ENCODE peak calls at places on chromosomes 5 and 9, in four cellular contexts. L, V, X and M are unnamed samples.

GRCh38 chr9:123397975-123398374 is 42.0 kb downstream of the CRB2 start:
- DNase-seq in L (no peak), V (no peak), X (no peak), M (no peak)

GRCh38 chr9:99451121-99451606 is 229.1 kb downstream of the SEC61B start:
- DNase-seq in L (no peak), X (no peak), V (peak; percentile 69), M (no peak)

GRCh38 chr9:93594041-93594756 is 17.8 kb downstream of the PHF2 start:
- DNase-seq in X (no peak), V (no peak), L (no peak), M (peak; percentile 33)

GRCh38 chr5:64164166-64164565 is 1.5 kb upstream of the RNF180 start:
- DNase-seq in V (no peak), X (no peak), L (no peak), M (no peak)

GRCh38 chr5:133610489-133611356 is 1.6 kb downstream of the FSTL4 start:
- DNase-seq in X (peak; percentile 64), L (no peak), V (peak; percentile 75), M (peak; percentile 48)

GRCh38 chr9:4344946-4345345 is 45.1 kb upstream of the GLIS3 start:
- DNase-seq in V (no peak), L (no peak), X (no peak), M (no peak)

GRCh38 chr9:105656131-105656921 is 5.9 kb upstream of the TAL2 start:
- DNase-seq in V (peak; percentile 45), X (peak; percentile 9), L (no peak), M (peak; percentile 42)

GRCh38 chr5:82796643-82797416 is 280.4 kb downstream of the TMEM167A start:
- DNase-seq in L (no peak), X (no peak), V (no peak), M (peak; percentile 28)

GRCh38 chr9:123507992-123508391 is 152.0 kb downstream of the CRB2 start:
- DNase-seq in L (no peak), V (no peak), X (no peak), M (no peak)

GRCh38 chr5:180070726-180071417 is 687 bp downstream of the RNF130 start:
- DNase-seq in L (no peak), X (peak; percentile 37), V (peak; percentile 57), M (peak; percentile 52)

GRCh38 chr9:109244179-109245132 is 76.4 kb downstream of the EPB41L4B start:
- DNase-seq in V (peak; percentile 69), L (peak; percentile 52), X (peak; percentile 76), M (peak; percentile 70)

GRCh38 chr9:32869404-32869803 is 86.1 kb downstream of the TMEM215 start:
- DNase-seq in L (no peak), V (no peak), X (no peak), M (no peak)

GRCh38 chr5:94711785-94712184 is 93.3 kb downstream of the SLF1 start:
- DNase-seq in L (no peak), V (no peak), X (no peak), M (no peak)

GRCh38 chr5:116824751-116825438 is 250.3 kb upstream of the SEMA6A start:
- DNase-seq in X (no peak), V (no peak), L (no peak), M (no peak)

GRCh38 chr5:54249210-54250028 is 61.0 kb downstream of the ARL15 start:
- DNase-seq in L (no peak), V (peak; percentile 52), X (peak; percentile 10), M (peak; percentile 78)

GRCh38 chr5:110510146-110510545 is 216.3 kb downstream of the TMEM232 start:
- DNase-seq in L (no peak), X (no peak), V (no peak), M (no peak)

DNA sequence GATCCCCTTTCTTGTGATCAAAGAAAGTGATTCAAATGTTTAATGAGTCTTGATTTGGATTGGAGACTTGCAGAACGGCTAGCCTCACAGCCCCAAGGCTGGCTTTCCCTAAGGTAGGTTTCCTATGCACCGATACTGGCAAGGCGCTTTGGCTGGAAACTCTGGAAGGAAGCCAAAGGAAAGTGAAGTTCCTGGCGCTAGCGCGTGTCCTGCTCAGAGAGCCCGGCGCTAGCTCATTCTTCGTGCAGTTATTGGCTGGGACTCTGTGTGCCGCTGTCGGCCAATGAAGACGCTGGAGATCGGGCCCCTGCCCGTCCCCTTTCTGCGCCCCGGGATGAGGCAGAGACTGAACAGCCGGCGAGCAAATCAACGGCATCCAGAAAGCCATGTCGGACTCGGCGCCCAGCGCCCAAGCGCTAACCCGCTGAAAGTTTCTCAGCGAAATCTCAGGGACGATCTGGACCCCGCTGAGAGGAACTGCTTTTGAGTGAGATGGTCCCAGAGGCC is at the start of gene PCDHGC3:
- DNase-seq in V (peak; percentile 96), L (no peak), X (peak; percentile 94), M (peak; percentile 14)
- TF ChIP-seq POLR2A in V (no peak), L (no peak), X (peak; percentile 56), M (no peak)

DNA sequence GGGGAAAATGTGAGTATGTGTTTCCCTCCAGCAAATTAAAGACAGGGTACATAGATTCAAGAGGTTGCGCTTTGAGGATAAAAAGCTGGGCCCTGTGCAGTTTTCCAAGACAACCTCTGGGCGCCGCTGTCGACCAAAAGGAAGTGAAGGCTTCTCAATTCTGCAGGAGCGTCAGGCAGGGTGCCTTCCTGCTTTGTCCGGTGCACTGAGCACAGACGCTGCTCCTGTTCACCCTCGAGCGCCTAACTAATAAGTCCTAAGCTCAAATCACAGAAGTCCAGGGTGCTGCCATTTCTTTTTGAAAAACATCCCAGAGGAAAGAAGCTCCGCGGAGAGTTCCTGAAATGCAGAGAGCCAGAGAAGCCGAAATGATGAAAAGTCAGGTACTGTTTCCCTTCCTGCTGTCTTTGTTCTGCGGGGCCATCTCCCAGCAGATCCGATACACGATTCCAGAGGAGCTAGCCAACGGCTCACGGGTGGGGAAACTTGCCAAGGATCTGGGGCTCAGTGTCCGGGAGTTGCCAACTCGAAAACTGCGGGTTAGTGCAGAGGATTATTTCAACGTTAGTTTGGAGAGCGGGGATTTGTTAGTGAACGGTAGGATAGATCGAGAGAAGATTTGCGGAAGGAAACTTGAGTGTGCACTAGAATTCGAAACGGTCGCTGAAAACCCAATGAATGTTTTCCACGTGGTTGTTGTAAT is at the start of gene PCDHGB1:
- DNase-seq in X (no peak), V (peak; percentile 71), L (no peak), M (peak; percentile 20)
- TF ChIP-seq POLR2A in X (no peak), V (no peak), L (no peak), M (no peak)

DNA sequence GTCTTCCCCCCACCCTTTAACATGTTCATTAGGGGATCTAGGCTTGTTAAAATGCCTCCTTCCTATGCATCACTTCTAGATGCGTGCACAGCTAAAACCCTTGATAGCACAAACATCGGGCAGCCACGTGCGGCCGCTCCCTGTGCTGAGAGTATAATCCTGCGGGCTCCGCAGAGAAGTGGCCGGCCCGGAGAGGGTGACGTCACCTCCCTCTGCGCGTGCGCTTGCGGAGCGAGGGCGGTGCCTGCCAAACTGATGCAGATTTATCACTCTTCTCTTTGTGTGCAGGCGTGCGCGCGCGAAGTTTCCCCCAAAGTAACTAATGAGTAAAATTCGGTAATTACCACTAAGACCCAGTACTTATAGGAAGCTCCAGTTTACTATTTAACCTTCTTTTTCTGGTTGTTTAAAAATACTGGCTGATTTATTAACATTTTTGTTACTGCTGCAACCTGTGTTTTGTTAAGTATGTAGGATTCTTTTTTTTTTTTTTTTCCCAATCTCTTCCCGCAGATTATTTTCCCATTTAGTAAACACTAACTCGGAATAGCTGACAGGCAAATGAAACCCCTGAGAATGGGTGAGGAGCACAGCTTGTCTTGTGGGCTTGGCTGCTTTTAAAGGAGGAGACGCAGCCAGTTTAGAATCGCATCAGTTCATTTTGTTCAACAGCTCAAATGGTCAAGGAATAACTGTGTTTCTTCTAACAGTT is 121.6 kb downstream of the TRIO start:
- DNase-seq in X (peak; percentile 89), V (peak; percentile 93), L (peak; percentile 71), M (peak; percentile 91)
- TF ChIP-seq POLR2A in X (peak; percentile 68), V (no peak), L (peak; percentile 80), M (no peak)

DNA sequence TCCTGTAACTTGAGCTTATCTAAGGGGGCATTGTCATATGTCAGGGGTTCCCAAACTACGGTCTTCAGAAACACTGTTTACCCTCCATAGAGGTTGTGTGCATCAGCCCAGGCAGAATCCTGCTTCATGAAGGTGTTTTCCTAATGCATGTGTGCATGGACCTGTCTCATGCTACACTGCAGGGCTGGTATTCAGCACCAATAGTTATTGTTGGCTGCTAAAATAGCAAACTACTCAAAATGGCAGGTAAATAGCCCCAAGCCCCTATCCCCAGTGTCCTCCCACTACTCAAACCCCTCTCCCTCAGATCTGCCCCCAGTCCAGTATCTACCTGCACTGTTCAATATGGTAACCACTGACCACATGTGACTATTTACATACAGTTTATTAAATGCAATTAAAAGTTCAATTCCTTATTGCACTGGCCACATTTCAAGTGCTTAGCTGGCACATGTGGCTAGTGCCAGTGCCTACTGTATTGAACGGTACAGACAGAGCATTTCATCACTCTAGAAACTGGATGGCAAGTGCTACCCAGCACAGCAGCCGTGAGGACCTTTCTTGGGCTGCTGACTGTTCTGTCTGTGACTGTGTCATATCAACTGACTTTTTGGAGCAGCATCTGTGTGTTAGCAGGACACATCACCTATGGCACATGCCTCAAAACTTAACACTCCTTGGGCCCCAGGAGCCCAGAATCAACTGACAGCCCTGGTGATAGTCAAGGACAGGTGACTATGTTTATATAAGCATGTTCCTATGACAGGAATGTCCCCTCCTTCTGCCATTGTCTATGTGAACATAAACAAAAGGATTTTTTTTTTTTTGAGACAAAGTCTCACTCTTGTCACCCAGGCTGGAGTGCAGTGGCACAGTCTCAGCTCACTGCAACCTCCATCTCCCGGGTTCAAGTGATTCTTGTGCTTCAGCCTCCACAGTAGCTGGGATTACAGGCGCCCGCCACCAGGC is 9.0 kb downstream of the IRF1 start:
- DNase-seq in L (no peak), V (no peak), X (no peak), M (no peak)
- TF ChIP-seq POLR2A in L (no peak), V (no peak), X (no peak), M (no peak)